ENCODE peak calls at places on chromosome 7, in six cellular contexts. One of them, this sample, is unnamed.

GRCh38 chr7:29335188-29336083 is 140.9 kb downstream of the CHN2 start:
- DNase-seq in Panc1: no peak
- DNase-seq in prostate gland: no peak
- DNase-seq in fibroblast of lung: no peak
- DNase-seq in mucosa of descending colon: no peak
- DNase-seq in heart left ventricle: no peak
- DNase-seq in this sample: no peak

GRCh38 chr7:83947260-83947659 is 247.3 kb downstream of the SEMA3A start:
- DNase-seq in Panc1: no peak
- DNase-seq in prostate gland: no peak
- DNase-seq in fibroblast of lung: no peak
- DNase-seq in mucosa of descending colon: peak; percentile 29
- DNase-seq in heart left ventricle: no peak
- DNase-seq in this sample: no peak

GRCh38 chr7:111012152-111012551 is 78.8 kb upstream of the LRRN3 start:
- DNase-seq in Panc1: no peak
- DNase-seq in prostate gland: no peak
- DNase-seq in fibroblast of lung: peak; percentile 56
- DNase-seq in mucosa of descending colon: no peak
- DNase-seq in heart left ventricle: no peak
- DNase-seq in this sample: peak; percentile 32

GRCh38 chr7:142443614-142444013 is 185.8 kb upstream of the PRSS58 start:
- DNase-seq in Panc1: no peak
- DNase-seq in prostate gland: no peak
- DNase-seq in fibroblast of lung: no peak
- DNase-seq in mucosa of descending colon: no peak
- DNase-seq in heart left ventricle: no peak
- DNase-seq in this sample: no peak

GRCh38 chr7:77258593-77258992 is 59.0 kb upstream of the FGL2 start:
- DNase-seq in Panc1: no peak
- DNase-seq in prostate gland: no peak
- DNase-seq in fibroblast of lung: no peak
- DNase-seq in mucosa of descending colon: no peak
- DNase-seq in heart left ventricle: no peak
- DNase-seq in this sample: no peak

GRCh38 chr7:104843198-104843597 is 170.8 kb upstream of the KMT2E start:
- DNase-seq in Panc1: no peak
- DNase-seq in prostate gland: no peak
- DNase-seq in fibroblast of lung: no peak
- DNase-seq in mucosa of descending colon: no peak
- DNase-seq in heart left ventricle: no peak
- DNase-seq in this sample: no peak

GRCh38 chr7:51817694-51818093 is 501.1 kb upstream of the COBL start:
- DNase-seq in Panc1: no peak
- DNase-seq in prostate gland: no peak
- DNase-seq in fibroblast of lung: no peak
- DNase-seq in mucosa of descending colon: no peak
- DNase-seq in heart left ventricle: no peak
- DNase-seq in this sample: no peak

GRCh38 chr7:114949227-114949626 is 27.3 kb downstream of the MDFIC start:
- DNase-seq in Panc1: no peak
- DNase-seq in prostate gland: no peak
- DNase-seq in fibroblast of lung: peak; percentile 33
- DNase-seq in mucosa of descending colon: no peak
- DNase-seq in heart left ventricle: no peak
- DNase-seq in this sample: no peak

GRCh38 chr7:45092100-45092930 is 3.5 kb upstream of the NACAD start:
- DNase-seq in Panc1: no peak
- DNase-seq in prostate gland: no peak
- DNase-seq in fibroblast of lung: peak; percentile 8
- DNase-seq in mucosa of descending colon: no peak
- DNase-seq in heart left ventricle: peak; percentile 2
- DNase-seq in this sample: no peak

GRCh38 chr7:135769403-135769802 is 20.8 kb upstream of the FAM180A start:
- DNase-seq in Panc1: no peak
- DNase-seq in prostate gland: no peak
- DNase-seq in fibroblast of lung: no peak
- DNase-seq in mucosa of descending colon: no peak
- DNase-seq in heart left ventricle: no peak
- DNase-seq in this sample: no peak

GRCh38 chr7:15720849-15721471 is 34.5 kb upstream of the MEOX2 start:
- DNase-seq in Panc1: peak; percentile 2
- DNase-seq in prostate gland: no peak
- DNase-seq in fibroblast of lung: peak; percentile 74
- DNase-seq in mucosa of descending colon: peak; percentile 70
- DNase-seq in heart left ventricle: no peak
- DNase-seq in this sample: peak; percentile 11

GRCh38 chr7:65438593-65438992 is 64.9 kb downstream of the ZNF92 start:
- DNase-seq in Panc1: no peak
- DNase-seq in prostate gland: no peak
- DNase-seq in fibroblast of lung: peak; percentile 72
- DNase-seq in mucosa of descending colon: no peak
- DNase-seq in heart left ventricle: no peak
- DNase-seq in this sample: no peak

GRCh38 chr7:111982804-111983203 is 223.4 kb downstream of the DOCK4 start:
- DNase-seq in Panc1: no peak
- DNase-seq in prostate gland: no peak
- DNase-seq in fibroblast of lung: no peak
- DNase-seq in mucosa of descending colon: no peak
- DNase-seq in heart left ventricle: no peak
- DNase-seq in this sample: no peak

GRCh38 chr7:82600601-82601000 is 157.0 kb upstream of the CACNA2D1 start:
- DNase-seq in Panc1: no peak
- DNase-seq in prostate gland: no peak
- DNase-seq in fibroblast of lung: peak; percentile 15
- DNase-seq in mucosa of descending colon: no peak
- DNase-seq in heart left ventricle: no peak
- DNase-seq in this sample: no peak

GRCh38 chr7:69776611-69777010 is 178.3 kb downstream of the AUTS2 start:
- DNase-seq in Panc1: no peak
- DNase-seq in prostate gland: no peak
- DNase-seq in fibroblast of lung: peak; percentile 59
- DNase-seq in mucosa of descending colon: no peak
- DNase-seq in heart left ventricle: no peak
- DNase-seq in this sample: no peak

GRCh38 chr7:99267530-99268360 is 4.9 kb upstream of the MYH16 start:
- DNase-seq in Panc1: peak; percentile 91
- DNase-seq in prostate gland: peak; percentile 32
- DNase-seq in fibroblast of lung: peak; percentile 68
- DNase-seq in mucosa of descending colon: no peak
- DNase-seq in heart left ventricle: no peak
- DNase-seq in this sample: peak; percentile 31

GRCh38 chr7:44172803-44173424 is 16.3 kb downstream of the GCK start:
- DNase-seq in Panc1: no peak
- DNase-seq in prostate gland: no peak
- DNase-seq in fibroblast of lung: no peak
- DNase-seq in mucosa of descending colon: no peak
- DNase-seq in heart left ventricle: no peak
- DNase-seq in this sample: no peak

GRCh38 chr7:105094966-105095365 is 81.0 kb downstream of the KMT2E start:
- DNase-seq in Panc1: no peak
- DNase-seq in prostate gland: no peak
- DNase-seq in fibroblast of lung: no peak
- DNase-seq in mucosa of descending colon: no peak
- DNase-seq in heart left ventricle: no peak
- DNase-seq in this sample: no peak

GRCh38 chr7:100583132-100584045 is 2.5 kb downstream of the LRCH4 start:
- DNase-seq in Panc1: no peak
- DNase-seq in prostate gland: peak; percentile 35
- DNase-seq in fibroblast of lung: peak; percentile 72
- DNase-seq in mucosa of descending colon: peak; percentile 66
- DNase-seq in heart left ventricle: peak; percentile 85
- DNase-seq in this sample: no peak

GRCh38 chr7:19798986-19799385 is 25.6 kb upstream of the TMEM196 start:
- DNase-seq in Panc1: no peak
- DNase-seq in prostate gland: no peak
- DNase-seq in fibroblast of lung: no peak
- DNase-seq in mucosa of descending colon: no peak
- DNase-seq in heart left ventricle: no peak
- DNase-seq in this sample: no peak

GRCh38 chr7:139737221-139738100 is 40.3 kb downstream of the HIPK2 start:
- DNase-seq in Panc1: no peak
- DNase-seq in prostate gland: no peak
- DNase-seq in fibroblast of lung: no peak
- DNase-seq in mucosa of descending colon: peak; percentile 67
- DNase-seq in heart left ventricle: no peak
- DNase-seq in this sample: no peak

GRCh38 chr7:13276977-13277376 is 589.5 kb downstream of the ARL4A start:
- DNase-seq in Panc1: no peak
- DNase-seq in prostate gland: no peak
- DNase-seq in fibroblast of lung: peak; percentile 30
- DNase-seq in mucosa of descending colon: no peak
- DNase-seq in heart left ventricle: no peak
- DNase-seq in this sample: no peak
- TF ChIP-seq CTCF in Panc1: peak; percentile 70
- TF ChIP-seq CTCF in prostate gland: no peak
- TF ChIP-seq CTCF in fibroblast of lung: no peak
- TF ChIP-seq CTCF in mucosa of descending colon: no peak
- TF ChIP-seq CTCF in heart left ventricle: peak; percentile 14
- TF ChIP-seq CTCF in this sample: peak; percentile 41

GRCh38 chr7:80916770-80917681 is 1.8 kb downstream of the SEMA3C start:
- DNase-seq in Panc1: peak; percentile 96
- DNase-seq in prostate gland: no peak
- DNase-seq in fibroblast of lung: peak; percentile 71
- DNase-seq in mucosa of descending colon: no peak
- DNase-seq in heart left ventricle: no peak
- DNase-seq in this sample: no peak
- TF ChIP-seq CTCF in Panc1: peak; percentile 66
- TF ChIP-seq CTCF in prostate gland: peak; percentile 52
- TF ChIP-seq CTCF in fibroblast of lung: peak; percentile 50
- TF ChIP-seq CTCF in mucosa of descending colon: no peak
- TF ChIP-seq CTCF in heart left ventricle: peak; percentile 22
- TF ChIP-seq CTCF in this sample: peak; percentile 50

DNA sequence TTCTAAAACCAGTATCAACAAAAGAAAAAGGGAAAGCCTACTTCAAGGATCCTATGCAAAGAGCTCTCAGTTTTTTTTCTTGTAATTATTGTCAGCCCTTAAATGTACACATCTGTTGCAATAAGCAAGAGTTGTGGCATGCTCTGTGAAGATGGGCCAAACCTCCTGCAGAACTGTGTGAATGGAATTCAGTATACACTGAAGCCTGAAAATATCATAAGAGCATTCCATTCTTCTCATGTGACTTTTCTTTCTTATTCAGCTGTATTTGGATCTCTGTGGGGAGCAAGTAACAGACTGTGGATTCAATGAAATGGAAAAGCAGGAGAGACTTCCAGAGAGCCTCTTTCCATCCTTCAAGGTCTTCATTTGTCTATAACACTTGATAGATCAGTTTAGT is 130.7 kb downstream of the SAMD9 start:
- DNase-seq in Panc1: no peak
- DNase-seq in prostate gland: no peak
- DNase-seq in fibroblast of lung: peak; percentile 67
- DNase-seq in mucosa of descending colon: no peak
- DNase-seq in heart left ventricle: no peak
- DNase-seq in this sample: no peak
- TF ChIP-seq CTCF in Panc1: no peak
- TF ChIP-seq CTCF in prostate gland: no peak
- TF ChIP-seq CTCF in fibroblast of lung: no peak
- TF ChIP-seq CTCF in mucosa of descending colon: no peak
- TF ChIP-seq CTCF in heart left ventricle: no peak
- TF ChIP-seq CTCF in this sample: no peak

GRCh38 chr7:4103352-4104091 is 578.6 kb upstream of the FOXK1 start:
- DNase-seq in Panc1: no peak
- DNase-seq in prostate gland: no peak
- DNase-seq in fibroblast of lung: peak; percentile 21
- DNase-seq in mucosa of descending colon: no peak
- DNase-seq in heart left ventricle: no peak
- DNase-seq in this sample: no peak
- TF ChIP-seq CTCF in Panc1: no peak
- TF ChIP-seq CTCF in prostate gland: no peak
- TF ChIP-seq CTCF in fibroblast of lung: no peak
- TF ChIP-seq CTCF in mucosa of descending colon: no peak
- TF ChIP-seq CTCF in heart left ventricle: no peak
- TF ChIP-seq CTCF in this sample: peak; percentile 26

GRCh38 chr7:3089493-3089892 is 45.8 kb upstream of the CARD11 start:
- DNase-seq in Panc1: no peak
- DNase-seq in prostate gland: no peak
- DNase-seq in fibroblast of lung: peak; percentile 9
- DNase-seq in mucosa of descending colon: no peak
- DNase-seq in heart left ventricle: no peak
- DNase-seq in this sample: no peak
- TF ChIP-seq CTCF in Panc1: peak; percentile 86
- TF ChIP-seq CTCF in prostate gland: peak; percentile 24
- TF ChIP-seq CTCF in fibroblast of lung: peak; percentile 4
- TF ChIP-seq CTCF in mucosa of descending colon: no peak
- TF ChIP-seq CTCF in heart left ventricle: peak; percentile 33
- TF ChIP-seq CTCF in this sample: peak; percentile 22